ENCODE peak calls at places on chromosomes 16 and 17, in five cellular contexts. Y is SK-N-SH, N is lower lobe of right lung, H is mucosa of descending colon, B is neural progenitor cell. G is an unnamed sample.

GRCh38 chr17:14086189-14086588 is 16.9 kb downstream of the COX10 start:
- DNase-seq in N (no peak), H (no peak), Y (no peak), B (no peak), G (no peak)

GRCh38 chr17:76879254-76879653 is 11.1 kb downstream of the MGAT5B start:
- DNase-seq in H (no peak), B (no peak), N (no peak), Y (no peak), G (no peak)

GRCh38 chr16:84953051-84953746 is 58.1 kb downstream of the ZDHHC7 start:
- DNase-seq in Y (no peak), B (peak), N (no peak), H (no peak), G (no peak)

GRCh38 chr17:77952368-77952767 is 6.1 kb upstream of the TNRC6C start:
- DNase-seq in Y (no peak), N (no peak), B (no peak), H (no peak), G (no peak)

GRCh38 chr17:67620636-67621035 is 97.1 kb upstream of the NOL11 start:
- DNase-seq in H (no peak), Y (no peak), N (no peak), B (no peak), G (no peak)

GRCh38 chr17:27381007-27381501 is 75.2 kb upstream of the KSR1 start:
- DNase-seq in B (peak), Y (peak), H (peak), N (peak), G (peak)

GRCh38 chr16:5982979-5983378 is 885.4 kb upstream of the EEF2KMT start:
- DNase-seq in Y (no peak), B (peak), H (no peak), N (no peak), G (no peak)

GRCh38 chr17:31313982-31314787 is at the start of gene EVI2B:
- DNase-seq in B (no peak), N (no peak), H (peak), Y (no peak), G (no peak)

GRCh38 chr17:73471924-73472323 is 160.1 kb upstream of the CDC42EP4 start:
- DNase-seq in H (no peak), B (no peak), Y (no peak), N (no peak), G (no peak)

GRCh38 chr16:88747588-88748301 is 37.3 kb downstream of the PIEZO1 start:
- DNase-seq in H (peak), N (no peak), B (no peak), Y (no peak), G (no peak)

GRCh38 chr16:55502801-55503366 is 6.0 kb upstream of the LPCAT2 start:
- DNase-seq in Y (peak), B (peak), H (peak), N (peak), G (peak)

GRCh38 chr17:80166446-80166845 is 3.4 kb upstream of the CARD14 start:
- DNase-seq in H (no peak), Y (no peak), B (no peak), N (no peak), G (no peak)

GRCh38 chr17:8503807-8504206 is 68.1 kb downstream of the NDEL1 start:
- DNase-seq in B (no peak), H (no peak), N (no peak), Y (no peak), G (no peak)

GRCh38 chr16:85728879-85729278 is 22.0 kb downstream of the C16orf74 start:
- DNase-seq in B (peak), Y (no peak), H (no peak), N (no peak), G (no peak)

GRCh38 chr16:49622421-49623402 is 233.2 kb downstream of the ZNF423 start:
- DNase-seq in B (no peak), Y (no peak), H (no peak), N (no peak), G (no peak)

GRCh38 chr16:58940609-58941008 is 206.5 kb upstream of the GOT2 start:
- DNase-seq in N (no peak), H (no peak), Y (no peak), B (no peak), G (no peak)

GRCh38 chr16:10339777-10340752 is 45.8 kb upstream of the ATF7IP2 start:
- DNase-seq in Y (no peak), N (no peak), B (no peak), H (no peak), G (no peak)

GRCh38 chr17:43810226-43810715 is 22.7 kb downstream of the MPP3 start:
- DNase-seq in B (no peak), H (no peak), N (no peak), Y (no peak), G (no peak)

GRCh38 chr17:37107406-37108083 is 158.8 kb downstream of the AATF start:
- DNase-seq in Y (peak), N (peak), H (no peak), B (no peak), G (no peak)

GRCh38 chr17:72187544-72187943 is 66.7 kb downstream of the SOX9 start:
- DNase-seq in H (peak), Y (no peak), B (peak), N (no peak), G (peak)

GRCh38 chr17:76659928-76660614 is 16.5 kb upstream of the ST6GALNAC1 start:
- DNase-seq in H (peak), N (no peak), Y (peak), B (no peak), G (peak)

GRCh38 chr17:7797976-7798375 is 36.0 kb upstream of the KDM6B start:
- DNase-seq in Y (no peak), N (no peak), H (no peak), B (no peak), G (no peak)

GRCh38 chr17:72280881-72281280 is 160.1 kb downstream of the SOX9 start:
- DNase-seq in H (no peak), N (no peak), B (no peak), Y (no peak), G (no peak)

GRCh38 chr16:4175849-4176248 is 59.6 kb upstream of the ADCY9 start:
- DNase-seq in H (no peak), B (no peak), Y (no peak), N (no peak), G (no peak)

GRCh38 chr16:65758620-65759019 is 607.9 kb upstream of the CDH5 start:
- DNase-seq in B (no peak), H (no peak), N (no peak), Y (no peak), G (no peak)

GRCh38 chr17:20611314-20611713 is 31.8 kb downstream of the CDRT15L2 start:
- DNase-seq in Y (peak), B (peak), H (no peak), N (no peak), G (no peak)

GRCh38 chr16:85162478-85163277 is 50.4 kb upstream of the CIBAR2 start:
- DNase-seq in B (no peak), H (peak), N (no peak), Y (peak), G (peak)

GRCh38 chr16:85286066-85286712 is 173.9 kb upstream of the CIBAR2 start:
- DNase-seq in Y (peak), H (no peak), N (no peak), B (no peak), G (no peak)

GRCh38 chr17:14950216-14950615 is 314.9 kb downstream of the PMP22 start:
- DNase-seq in Y (no peak), H (no peak), N (no peak), B (no peak), G (no peak)

GRCh38 chr16:20899503-20900298 is 457 bp downstream of the DCUN1D3 start:
- DNase-seq in N (peak), B (no peak), H (no peak), Y (peak), G (no peak)

GRCh38 chr16:85569615-85570212 is 43.4 kb upstream of the GSE1 start:
- DNase-seq in Y (peak), H (peak), B (no peak), N (peak), G (no peak)

GRCh38 chr17:72561680-72562079 is 440.9 kb downstream of the SOX9 start:
- DNase-seq in N (peak), Y (no peak), H (no peak), B (no peak), G (no peak)

GRCh38 chr17:73028311-73028755 is 64.2 kb downstream of the SLC39A11 start:
- DNase-seq in Y (no peak), H (no peak), N (no peak), B (no peak), G (no peak)

DNA sequence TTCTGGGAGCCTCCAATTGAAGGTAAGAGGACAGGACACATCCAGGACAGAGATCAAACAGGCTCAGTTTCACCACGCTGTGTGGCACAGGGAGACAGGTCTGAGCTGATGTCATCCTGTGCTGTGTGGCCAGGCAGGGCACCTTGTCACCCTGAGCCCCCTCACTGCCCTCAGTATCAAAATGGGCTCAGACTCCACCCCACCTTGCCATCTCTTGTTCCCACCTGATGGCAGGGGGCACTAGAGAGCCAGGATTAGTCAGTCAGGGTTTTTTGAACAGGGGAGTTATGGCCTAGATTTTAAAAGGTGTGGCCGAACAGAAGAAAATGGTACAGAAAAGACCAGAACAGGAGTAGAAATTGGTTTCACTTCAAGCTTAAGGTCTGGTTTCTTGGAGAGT is 2.6 kb downstream of the KAT2A start:
- DNase-seq in Y (peak), N (no peak), B (peak), H (peak), G (no peak)
- TF ChIP-seq CTCF in Y (peak), N (peak), B (peak), H (no peak), G (peak)

GRCh38 chr17:4541328-4542002 is 13.7 kb downstream of the MYBBP1A start:
- DNase-seq in Y (no peak), N (peak), B (no peak), H (no peak), G (no peak)
- TF ChIP-seq CTCF in Y (no peak), N (no peak), B (peak), H (no peak), G (no peak)

GRCh38 chr17:48181653-48182052 is 74.1 kb downstream of the SNX11 start:
- DNase-seq in N (no peak), H (peak), Y (no peak), B (peak), G (peak)
- TF ChIP-seq CTCF in N (no peak), H (no peak), Y (peak), B (peak), G (peak)

DNA sequence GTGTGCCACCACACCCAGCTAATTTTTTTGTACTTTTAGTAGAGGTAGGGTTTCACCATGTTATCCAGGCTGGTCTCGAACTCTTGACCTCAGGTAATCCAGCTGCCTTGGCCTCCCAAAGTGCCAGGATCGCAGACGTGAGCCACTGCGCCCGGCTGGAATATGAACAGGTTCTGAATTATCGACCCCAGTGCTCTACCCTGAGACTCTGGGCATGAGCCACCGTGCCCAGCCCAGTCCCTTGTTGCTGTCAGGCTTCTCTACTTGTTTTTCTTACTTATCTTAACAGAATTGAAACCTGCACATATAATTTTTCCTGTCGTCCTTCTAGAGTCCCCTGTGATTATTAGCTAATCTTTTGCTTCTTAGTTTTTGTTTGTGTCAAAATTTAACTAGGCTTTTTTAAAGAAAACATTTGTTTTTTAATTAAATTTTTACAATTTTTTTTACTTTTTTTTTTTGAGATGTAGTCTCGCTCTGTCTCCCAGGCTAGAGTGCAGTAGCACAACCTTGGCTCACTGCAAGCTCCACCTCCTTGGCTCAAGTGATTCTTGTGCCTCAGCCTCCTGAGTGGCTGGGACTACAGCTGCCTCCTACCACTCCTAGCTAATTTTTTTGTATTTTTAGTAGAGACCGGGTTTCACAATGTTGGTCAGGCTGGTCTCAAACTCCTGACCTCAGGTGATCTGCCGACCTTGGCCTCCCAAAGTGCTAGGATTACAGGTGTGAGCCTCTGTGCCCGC is 66.7 kb downstream of the AP2B1 start:
- DNase-seq in B (no peak), N (no peak), Y (no peak), H (no peak), G (no peak)
- TF ChIP-seq CTCF in B (no peak), N (no peak), Y (no peak), H (no peak), G (no peak)

DNA sequence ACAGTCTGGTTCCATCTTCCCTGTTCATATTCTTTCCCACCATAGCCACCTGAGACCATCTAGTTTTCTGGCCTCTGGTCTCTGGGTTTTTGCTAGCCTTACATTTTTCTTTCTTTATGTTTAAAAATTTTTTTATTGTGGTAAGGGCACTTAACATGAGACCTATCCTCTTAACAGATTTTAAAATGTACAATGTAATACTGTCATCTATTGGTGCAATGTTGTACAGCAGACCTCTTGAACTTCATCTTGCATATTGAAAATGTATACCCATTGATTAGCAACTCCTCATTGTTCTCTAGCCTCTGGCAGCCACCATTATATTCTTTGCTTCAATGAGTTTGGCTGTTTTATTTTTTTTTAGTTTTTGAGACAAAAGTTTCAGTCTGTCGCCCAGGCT is 39.2 kb downstream of the ITGAM start:
- DNase-seq in B (no peak), H (no peak), Y (no peak), N (no peak), G (no peak)
- TF ChIP-seq CTCF in B (peak), H (no peak), Y (peak), N (no peak), G (no peak)